ENCODE peak calls at places on chromosome 4, in six cellular contexts. One of them, this sample, is unnamed.

GRCh38 chr4:88008133-88008621 is 742 bp downstream of the PKD2 start:
- DNase-seq in H9: peak; percentile 52
- DNase-seq in neural progenitor cell: peak; percentile 75
- DNase-seq in PC-3: peak; percentile 35
- DNase-seq in OCI-LY7: peak; percentile 37
- DNase-seq in fibroblast of lung: peak; percentile 64
- DNase-seq in this sample: peak; percentile 86

GRCh38 chr4:168515222-168516011 is 18.6 kb downstream of the PALLD start:
- DNase-seq in neural progenitor cell: no peak
- DNase-seq in PC-3: no peak
- DNase-seq in fibroblast of lung: peak; percentile 17
- DNase-seq in OCI-LY7: no peak
- DNase-seq in H9: no peak
- DNase-seq in this sample: no peak

GRCh38 chr4:38385286-38386010 is 278.6 kb upstream of the KLF3 start:
- DNase-seq in neural progenitor cell: peak; percentile 34
- DNase-seq in PC-3: no peak
- DNase-seq in OCI-LY7: no peak
- DNase-seq in fibroblast of lung: peak; percentile 41
- DNase-seq in H9: no peak
- DNase-seq in this sample: no peak

GRCh38 chr4:29853843-29854242 is 866.3 kb upstream of the PCDH7 start:
- DNase-seq in OCI-LY7: no peak
- DNase-seq in neural progenitor cell: peak; percentile 57
- DNase-seq in PC-3: no peak
- DNase-seq in fibroblast of lung: no peak
- DNase-seq in H9: peak; percentile 28
- DNase-seq in this sample: peak; percentile 17

GRCh38 chr4:128386761-128387599 is 99.4 kb upstream of the PGRMC2 start:
- DNase-seq in H9: no peak
- DNase-seq in PC-3: peak; percentile 82
- DNase-seq in fibroblast of lung: peak; percentile 98
- DNase-seq in neural progenitor cell: no peak
- DNase-seq in OCI-LY7: no peak
- DNase-seq in this sample: no peak

GRCh38 chr4:177579649-177580048 is 137.4 kb upstream of the AGA start:
- DNase-seq in PC-3: peak; percentile 10
- DNase-seq in OCI-LY7: no peak
- DNase-seq in fibroblast of lung: no peak
- DNase-seq in neural progenitor cell: no peak
- DNase-seq in H9: no peak
- DNase-seq in this sample: no peak

GRCh38 chr4:2503809-2504208 is 32.6 kb upstream of the FAM193A start:
- DNase-seq in H9: no peak
- DNase-seq in fibroblast of lung: no peak
- DNase-seq in PC-3: no peak
- DNase-seq in neural progenitor cell: no peak
- DNase-seq in OCI-LY7: no peak
- DNase-seq in this sample: no peak

GRCh38 chr4:149291463-149291862 is 524.2 kb downstream of the IQCM start:
- DNase-seq in neural progenitor cell: no peak
- DNase-seq in fibroblast of lung: peak; percentile 84
- DNase-seq in PC-3: peak; percentile 59
- DNase-seq in OCI-LY7: no peak
- DNase-seq in H9: no peak
- DNase-seq in this sample: no peak

GRCh38 chr4:153465922-153466636 is at the start of gene TMEM131L:
- DNase-seq in OCI-LY7: peak; percentile 88
- DNase-seq in H9: peak; percentile 81
- DNase-seq in fibroblast of lung: peak; percentile 64
- DNase-seq in PC-3: peak; percentile 53
- DNase-seq in neural progenitor cell: peak; percentile 93
- DNase-seq in this sample: peak; percentile 82

GRCh38 chr4:120921456-120922389 is 803 bp downstream of the PRDM5 start:
- DNase-seq in OCI-LY7: no peak
- DNase-seq in H9: peak; percentile 53
- DNase-seq in neural progenitor cell: peak; percentile 69
- DNase-seq in fibroblast of lung: peak; percentile 80
- DNase-seq in PC-3: peak; percentile 53
- DNase-seq in this sample: peak; percentile 48

GRCh38 chr4:184318852-184319251 is 101.2 kb upstream of the ENPP6 start:
- DNase-seq in OCI-LY7: no peak
- DNase-seq in PC-3: no peak
- DNase-seq in fibroblast of lung: no peak
- DNase-seq in neural progenitor cell: no peak
- DNase-seq in H9: peak; percentile 14
- DNase-seq in this sample: no peak

GRCh38 chr4:154608555-154609252 is 3.8 kb downstream of the FGG start:
- DNase-seq in fibroblast of lung: no peak
- DNase-seq in OCI-LY7: no peak
- DNase-seq in H9: no peak
- DNase-seq in PC-3: no peak
- DNase-seq in neural progenitor cell: no peak
- DNase-seq in this sample: peak; percentile 24

GRCh38 chr4:154603033-154603943 is 9.2 kb downstream of the FGG start:
- DNase-seq in PC-3: no peak
- DNase-seq in fibroblast of lung: no peak
- DNase-seq in OCI-LY7: no peak
- DNase-seq in H9: no peak
- DNase-seq in neural progenitor cell: no peak
- DNase-seq in this sample: no peak

GRCh38 chr4:154606728-154607723 is 5.4 kb downstream of the FGG start:
- DNase-seq in fibroblast of lung: no peak
- DNase-seq in OCI-LY7: no peak
- DNase-seq in PC-3: no peak
- DNase-seq in neural progenitor cell: no peak
- DNase-seq in H9: no peak
- DNase-seq in this sample: no peak

GRCh38 chr4:154602404-154603020 is 9.9 kb downstream of the FGG start:
- DNase-seq in PC-3: peak; percentile 81
- DNase-seq in fibroblast of lung: peak; percentile 31
- DNase-seq in OCI-LY7: no peak
- DNase-seq in neural progenitor cell: no peak
- DNase-seq in H9: no peak
- DNase-seq in this sample: no peak

DNA sequence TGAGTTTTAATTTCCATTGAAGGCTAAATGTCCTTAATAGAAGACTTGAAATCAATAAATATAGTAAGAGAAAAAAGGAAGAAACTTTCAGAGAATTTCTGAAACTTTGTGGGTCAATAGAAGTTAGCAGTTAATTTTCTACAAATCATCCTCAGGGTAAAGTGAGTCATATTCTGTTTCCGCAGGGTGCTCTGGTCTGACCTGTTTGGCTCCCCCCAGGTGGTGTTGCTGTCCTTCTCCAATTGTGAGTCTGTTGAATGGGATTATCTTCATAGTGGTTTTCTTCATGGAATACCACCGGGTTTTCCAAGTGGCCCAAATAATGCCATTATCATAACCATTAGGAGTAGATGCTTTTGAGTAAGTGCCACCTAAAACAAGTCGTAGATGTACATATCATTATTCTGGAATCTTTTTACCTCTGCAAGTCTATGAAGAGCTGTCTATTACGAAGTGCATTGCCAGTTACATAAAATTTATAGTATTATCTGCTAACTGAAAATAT is 7.7 kb downstream of the FGG start:
- DNase-seq in PC-3: peak; percentile 58
- DNase-seq in H9: no peak
- DNase-seq in neural progenitor cell: no peak
- DNase-seq in OCI-LY7: no peak
- DNase-seq in fibroblast of lung: no peak
- DNase-seq in this sample: no peak
- H2AFZ ChIP-seq in PC-3: no peak overlapping the region
- H2AFZ ChIP-seq in H9: no peak overlapping the region
- H2AFZ ChIP-seq in neural progenitor cell: no peak overlapping the region
- H2AFZ ChIP-seq in OCI-LY7: no peak overlapping the region
- H2AFZ ChIP-seq in fibroblast of lung: no peak overlapping the region
- H2AFZ ChIP-seq in this sample: no peak overlapping the region

DNA sequence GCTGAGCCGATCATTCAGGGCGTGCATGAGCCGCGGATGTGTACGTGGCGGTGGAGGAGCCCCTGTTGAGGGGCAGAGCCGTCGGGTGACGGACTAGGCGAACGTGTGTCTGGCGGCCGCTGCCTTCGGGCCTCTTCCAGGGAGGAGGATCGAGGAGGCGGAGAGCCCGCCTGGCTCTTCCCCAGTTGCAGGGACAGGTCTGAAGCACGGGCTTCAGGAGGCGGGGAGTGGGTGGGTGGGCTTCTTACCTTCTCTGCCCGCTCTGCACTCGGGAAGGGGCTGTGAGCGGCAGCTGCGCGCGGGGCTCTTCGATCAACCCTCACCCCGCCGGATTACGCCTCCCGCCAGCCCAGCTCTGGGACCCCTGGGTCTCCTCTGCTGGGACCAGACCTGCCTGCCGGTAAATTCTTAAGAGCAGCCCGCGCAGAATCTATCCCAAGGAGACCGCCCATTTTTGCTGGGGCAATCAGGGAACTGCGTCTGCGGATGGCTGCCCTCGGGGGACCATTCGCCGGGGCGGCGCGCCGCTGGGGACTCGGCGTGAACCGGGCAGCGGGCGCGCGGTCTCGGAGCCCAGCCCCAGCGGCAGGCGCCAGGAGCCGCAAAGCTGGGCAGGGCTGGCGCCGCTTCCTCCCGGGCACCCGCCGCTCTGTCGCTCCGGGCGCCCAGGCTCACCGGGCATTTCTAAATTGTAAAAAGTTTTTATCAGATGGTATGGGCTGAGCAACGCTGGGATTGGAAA is 4.9 kb downstream of the PLAC8 start:
- DNase-seq in neural progenitor cell: peak; percentile 75
- DNase-seq in H9: peak; percentile 67
- DNase-seq in fibroblast of lung: peak; percentile 34
- DNase-seq in PC-3: peak; percentile 33
- DNase-seq in OCI-LY7: peak; percentile 11
- DNase-seq in this sample: peak; percentile 78
- H2AFZ ChIP-seq in neural progenitor cell: peak overlapping the region; percentile 90
- H2AFZ ChIP-seq in H9: no peak overlapping the region
- H2AFZ ChIP-seq in fibroblast of lung: peak overlapping the region; percentile 98
- H2AFZ ChIP-seq in PC-3: peak overlapping the region; percentile 94
- H2AFZ ChIP-seq in OCI-LY7: peak overlapping the region; percentile 84
- H2AFZ ChIP-seq in this sample: peak overlapping the region; percentile 100

GRCh38 chr4:70713453-70714026 is 8.2 kb upstream of the RUFY3 start:
- DNase-seq in neural progenitor cell: no peak
- DNase-seq in H9: no peak
- DNase-seq in PC-3: no peak
- DNase-seq in OCI-LY7: peak; percentile 44
- DNase-seq in fibroblast of lung: no peak
- DNase-seq in this sample: peak; percentile 38
- H2AFZ ChIP-seq in neural progenitor cell: no peak overlapping the region
- H2AFZ ChIP-seq in H9: no peak overlapping the region
- H2AFZ ChIP-seq in PC-3: no peak overlapping the region
- H2AFZ ChIP-seq in OCI-LY7: peak overlapping the region; percentile 68
- H2AFZ ChIP-seq in fibroblast of lung: no peak overlapping the region
- H2AFZ ChIP-seq in this sample: no peak overlapping the region

GRCh38 chr4:113471141-113471860 is 290.2 kb downstream of the CAMK2D start:
- DNase-seq in neural progenitor cell: no peak
- DNase-seq in OCI-LY7: no peak
- DNase-seq in PC-3: no peak
- DNase-seq in fibroblast of lung: peak; percentile 73
- DNase-seq in H9: no peak
- DNase-seq in this sample: no peak

GRCh38 chr4:113467581-113467980 is 294.0 kb downstream of the CAMK2D start:
- DNase-seq in OCI-LY7: no peak
- DNase-seq in H9: no peak
- DNase-seq in neural progenitor cell: no peak
- DNase-seq in PC-3: peak; percentile 59
- DNase-seq in fibroblast of lung: peak; percentile 75
- DNase-seq in this sample: no peak

GRCh38 chr4:113469926-113470325 is 291.6 kb downstream of the CAMK2D start:
- DNase-seq in OCI-LY7: no peak
- DNase-seq in neural progenitor cell: no peak
- DNase-seq in fibroblast of lung: no peak
- DNase-seq in PC-3: no peak
- DNase-seq in H9: no peak
- DNase-seq in this sample: no peak

GRCh38 chr4:113469023-113469390 is 292.5 kb downstream of the CAMK2D start:
- DNase-seq in H9: no peak
- DNase-seq in OCI-LY7: no peak
- DNase-seq in PC-3: no peak
- DNase-seq in neural progenitor cell: no peak
- DNase-seq in fibroblast of lung: peak; percentile 29
- DNase-seq in this sample: no peak

DNA sequence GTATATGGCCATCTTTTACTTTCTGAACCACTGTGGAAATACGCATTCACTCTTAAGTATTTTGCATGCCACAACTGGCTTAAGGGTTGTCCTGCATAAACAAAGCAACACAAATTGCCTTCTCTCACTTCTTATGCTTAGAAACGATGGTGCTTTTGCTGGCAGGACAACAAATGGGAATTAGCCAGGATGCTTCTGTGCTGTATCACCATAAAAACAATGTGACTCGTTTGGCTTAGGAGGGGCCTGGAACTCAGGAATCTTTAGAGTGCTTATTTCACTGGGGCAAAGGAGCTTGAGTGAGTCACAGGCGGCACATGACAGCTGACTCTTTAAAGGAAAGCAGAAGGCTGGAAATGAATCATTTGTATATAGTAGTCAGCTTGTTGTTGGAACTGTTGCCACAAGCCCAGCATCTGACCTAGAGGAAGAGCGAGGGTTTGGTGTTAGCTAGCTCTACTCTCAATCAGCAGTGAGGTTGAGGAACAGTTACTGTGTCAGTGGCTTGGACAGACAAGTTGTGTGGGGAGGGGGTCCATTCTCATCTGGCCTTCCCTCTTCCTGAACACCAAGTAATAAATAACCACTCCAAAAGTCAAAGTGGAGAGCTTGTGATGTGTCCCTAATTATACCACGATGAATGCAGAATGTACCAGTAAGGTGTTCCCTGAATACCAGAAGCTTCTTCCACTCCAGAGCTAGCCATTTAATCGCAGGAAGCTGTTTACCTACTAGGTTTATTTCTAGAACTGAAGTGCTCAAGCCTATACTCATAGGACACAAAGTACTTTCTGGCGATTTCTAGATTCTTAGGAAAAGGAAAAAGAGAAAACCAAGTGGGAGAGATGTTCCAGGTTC is 293.1 kb downstream of the CAMK2D start:
- DNase-seq in neural progenitor cell: peak; percentile 62
- DNase-seq in PC-3: peak; percentile 93
- DNase-seq in OCI-LY7: no peak
- DNase-seq in fibroblast of lung: peak; percentile 100
- DNase-seq in H9: peak; percentile 73
- DNase-seq in this sample: peak; percentile 74
- H2AFZ ChIP-seq in neural progenitor cell: no peak overlapping the region
- H2AFZ ChIP-seq in PC-3: peak overlapping the region; percentile 6
- H2AFZ ChIP-seq in OCI-LY7: no peak overlapping the region
- H2AFZ ChIP-seq in fibroblast of lung: no peak overlapping the region
- H2AFZ ChIP-seq in H9: no peak overlapping the region
- H2AFZ ChIP-seq in this sample: no peak overlapping the region